ENCODE peak calls at places on chromosomes 5 and 9, in seven cellular contexts. R is activated naive CD8-positive, alpha-beta T cell treated with anti-CD3 and anti-CD28 coated beads, Interleukin-2, amount 50 U/mL, for 24 hours; E is NCI-H460; K is T-helper 9 cell; O is activated T-helper 1 cell treated with anti-CD3 and anti-CD28 coated beads, Interleukin-2, amount 50 U/mL, for 16 hours; J is fibroblast of mammary gland; S is mesenteric fat pad. Z is an unnamed sample.

GRCh38 chr9:121720311-121720991 is 69.0 kb downstream of the DAB2IP start:
- DNase-seq in R (no peak), E (no peak), K (no peak), O (no peak), J (no peak), S (no peak), Z (no peak)

GRCh38 chr5:157563373-157564148 is 12.0 kb downstream of the ADAM19 start:
- DNase-seq in R (no peak), E (no peak), K (no peak), O (no peak), J (peak), S (no peak), Z (no peak)

GRCh38 chr5:156486394-156487238 is 159.7 kb downstream of the SGCD start:
- DNase-seq in R (no peak), E (no peak), K (no peak), O (no peak), J (no peak), S (peak), Z (no peak)

GRCh38 chr5:44943637-44944036 is 134.9 kb downstream of the MRPS30 start:
- DNase-seq in R (no peak), E (peak), K (no peak), O (no peak), J (no peak), S (no peak), Z (no peak)

GRCh38 chr9:136143215-136144001 is 24.7 kb upstream of the TMEM250 start:
- DNase-seq in R (no peak), E (peak), K (no peak), O (no peak), J (peak), S (no peak), Z (peak)

GRCh38 chr9:106075991-106076390 is 381.6 kb downstream of the TMEM38B start:
- DNase-seq in R (no peak), E (no peak), K (no peak), O (no peak), J (peak), S (no peak), Z (no peak)

GRCh38 chr5:2685651-2686050 is 65.8 kb downstream of the IRX2 start:
- DNase-seq in R (no peak), E (no peak), K (no peak), O (no peak), J (peak), S (no peak), Z (no peak)

GRCh38 chr9:125663127-125663526 is 43.9 kb downstream of the MAPKAP1 start:
- DNase-seq in R (no peak), E (peak), K (no peak), O (no peak), J (peak), S (no peak), Z (peak)

GRCh38 chr5:36177715-36178556 is 26.0 kb downstream of the SKP2 start:
- DNase-seq in R (no peak), E (peak), K (no peak), O (no peak), J (peak), S (no peak), Z (peak)

GRCh38 chr9:127083598-127083997 is 38.8 kb downstream of the ANGPTL2 start:
- DNase-seq in R (no peak), E (no peak), K (no peak), O (no peak), J (no peak), S (no peak), Z (no peak)

GRCh38 chr9:32968101-32969011 is 33.1 kb downstream of the APTX start:
- DNase-seq in R (peak), E (peak), K (peak), O (peak), J (peak), S (no peak), Z (peak)

GRCh38 chr5:123283031-123283430 is 140.2 kb downstream of the CEP120 start:
- DNase-seq in R (no peak), E (no peak), K (no peak), O (no peak), J (peak), S (no peak), Z (no peak)

GRCh38 chr5:149409268-149409948 is 30.3 kb upstream of the IL17B start:
- DNase-seq in R (no peak), E (no peak), K (no peak), O (no peak), J (no peak), S (no peak), Z (no peak)

GRCh38 chr5:125049721-125050357 is 303.4 kb upstream of the ZNF608 start:
- DNase-seq in R (no peak), E (no peak), K (no peak), O (no peak), J (no peak), S (no peak), Z (no peak)

GRCh38 chr9:22169243-22169642 is 160.1 kb upstream of the CDKN2B start:
- DNase-seq in R (no peak), E (peak), K (no peak), O (no peak), J (peak), S (no peak), Z (no peak)